ENCODE peak calls at places on chromosomes 11 and 22, in six cellular contexts. A is HepG2, Y is SK-N-SH, S is GM12878, M is H1, D is K562. Z is an unnamed sample. For H3K4me1, the result is how much of the 10 kb centered on the place peaks cover.

GRCh38 chr11:109112748-109113378 is 309.1 kb upstream of the C11orf87 start:
- DNase-seq in M (no peak), S (no peak), D (no peak), Y (peak), A (no peak), Z (no peak)

GRCh38 chr11:132983289-132983688 is 549.0 kb downstream of the OPCML start:
- DNase-seq in A (no peak), M (no peak), S (no peak), Y (no peak), D (no peak), Z (no peak)

GRCh38 chr11:10809373-10810199 is 860 bp upstream of the EIF4G2 start:
- DNase-seq in D (peak), M (peak), A (no peak), S (no peak), Y (no peak), Z (peak)

GRCh38 chr11:124879229-124879998 is 14.2 kb downstream of the ROBO3 start:
- DNase-seq in A (no peak), D (no peak), M (no peak), S (no peak), Y (no peak), Z (no peak)

GRCh38 chr22:19880786-19881569 is 26.3 kb upstream of the GNB1L start:
- DNase-seq in A (peak), M (peak), D (peak), Y (peak), S (no peak), Z (peak)

GRCh38 chr22:46775364-46775758 is 12.9 kb downstream of the TBC1D22A start:
- DNase-seq in D (no peak), A (no peak), Y (no peak), M (no peak), S (no peak), Z (no peak)

GRCh38 chr22:40498454-40499186 is 128.2 kb downstream of the SGSM3 start:
- DNase-seq in A (peak), Y (no peak), D (no peak), M (no peak), S (no peak), Z (peak)

GRCh38 chr11:64611961-64612646 is 21.1 kb downstream of the SLC22A12 start:
- DNase-seq in M (no peak), D (no peak), S (no peak), Y (no peak), A (no peak), Z (no peak)

GRCh38 chr11:78187366-78188011 is 937 bp downstream of the KCTD21 start:
- DNase-seq in M (no peak), Y (no peak), S (no peak), D (no peak), A (no peak), Z (no peak)

GRCh38 chr22:20316844-20317401 is 2.9 kb downstream of the DGCR6L start:
- DNase-seq in D (peak), Y (no peak), A (no peak), M (peak), S (no peak), Z (no peak)

GRCh38 chr11:86660011-86660595 is 12.3 kb downstream of the ME3 start:
- DNase-seq in M (no peak), D (no peak), S (no peak), Y (peak), A (no peak), Z (no peak)

GRCh38 chr11:2590131-2590950 is 109.5 kb downstream of the KCNQ1OT1 start:
- DNase-seq in M (no peak), A (no peak), S (no peak), Y (peak), D (no peak), Z (no peak)

GRCh38 chr11:12430912-12431311 is 53.5 kb downstream of the PARVA start:
- DNase-seq in A (peak), M (no peak), S (no peak), D (no peak), Y (no peak), Z (no peak)

GRCh38 chr11:250740-251299 is 14.0 kb downstream of the PSMD13 start:
- DNase-seq in M (peak), Y (peak), D (peak), A (no peak), S (no peak), Z (no peak)

GRCh38 chr11:75100314-75100713 is 3.6 kb upstream of the OR2AT4 start:
- DNase-seq in A (no peak), Y (no peak), D (peak), M (no peak), S (peak), Z (no peak)

GRCh38 chr11:122267602-122268001 is 151.6 kb upstream of the BLID start:
- DNase-seq in A (no peak), Y (peak), D (no peak), S (no peak), M (no peak), Z (no peak)

GRCh38 chr22:44118645-44119315 is 61.9 kb upstream of the PARVG start:
- DNase-seq in D (no peak), S (no peak), M (no peak), A (no peak), Y (no peak), Z (no peak)

GRCh38 chr11:110251837-110252236 is 44.6 kb downstream of the RDX start:
- DNase-seq in A (no peak), D (peak), Y (no peak), M (no peak), S (no peak), Z (peak)

GRCh38 chr11:44566952-44567875 is 1.8 kb downstream of the CD82 start:
- DNase-seq in S (no peak), D (no peak), Y (no peak), M (no peak), A (no peak), Z (no peak)

GRCh38 chr11:79028214-79028613 is 412.6 kb downstream of the TENM4 start:
- DNase-seq in Y (no peak), A (no peak), S (no peak), M (no peak), D (no peak), Z (no peak)

GRCh38 chr22:45159652-45160462 is 3.9 kb upstream of the NUP50 start:
- DNase-seq in A (peak), Y (no peak), D (peak), M (no peak), S (no peak), Z (no peak)

GRCh38 chr22:45328822-45329535 is 19.2 kb downstream of the FAM118A start:
- DNase-seq in D (no peak), Y (peak), M (no peak), A (no peak), S (no peak), Z (no peak)

GRCh38 chr11:115193931-115194797 is 310.1 kb downstream of the CADM1 start:
- DNase-seq in S (peak), D (no peak), A (peak), Y (no peak), M (no peak), Z (no peak)

GRCh38 chr11:46741600-46742484 is 22.8 kb downstream of the F2 start:
- DNase-seq in D (no peak), Y (no peak), M (no peak), A (no peak), S (no peak), Z (no peak)

GRCh38 chr22:30733081-30733680 is 38.5 kb downstream of the OSBP2 start:
- DNase-seq in A (no peak), Y (no peak), M (no peak), S (no peak), D (no peak), Z (no peak)

GRCh38 chr11:120340529-120340928 is 4.3 kb downstream of the ARHGEF12 start:
- DNase-seq in D (no peak), A (no peak), M (no peak), S (no peak), Y (no peak), Z (no peak)

GRCh38 chr11:58121101-58121500 is 4.2 kb downstream of the OR9I1 start:
- DNase-seq in M (no peak), D (no peak), S (no peak), Y (no peak), A (no peak), Z (no peak)

GRCh38 chr11:47270331-47271271 is 668 bp downstream of the MADD start:
- DNase-seq in D (peak), Y (peak), M (peak), A (peak), S (no peak), Z (no peak)

GRCh38 chr11:122578168-122578825 is 77.2 kb upstream of the UBASH3B start:
- DNase-seq in Y (no peak), D (peak), A (peak), S (no peak), M (no peak), Z (no peak)

GRCh38 chr11:63635762-63636465 is 21.7 kb upstream of the PLAAT3 start:
- DNase-seq in M (peak), A (peak), Y (peak), D (peak), S (peak), Z (peak)

GRCh38 chr22:27133951-27134664 is 476.7 kb downstream of the MIAT start:
- DNase-seq in Y (no peak), D (peak), M (no peak), A (no peak), S (no peak), Z (no peak)

GRCh38 chr11:77213029-77213579 is 85.1 kb downstream of the MYO7A start:
- DNase-seq in A (no peak), S (no peak), M (no peak), Y (no peak), D (no peak), Z (no peak)

DNA sequence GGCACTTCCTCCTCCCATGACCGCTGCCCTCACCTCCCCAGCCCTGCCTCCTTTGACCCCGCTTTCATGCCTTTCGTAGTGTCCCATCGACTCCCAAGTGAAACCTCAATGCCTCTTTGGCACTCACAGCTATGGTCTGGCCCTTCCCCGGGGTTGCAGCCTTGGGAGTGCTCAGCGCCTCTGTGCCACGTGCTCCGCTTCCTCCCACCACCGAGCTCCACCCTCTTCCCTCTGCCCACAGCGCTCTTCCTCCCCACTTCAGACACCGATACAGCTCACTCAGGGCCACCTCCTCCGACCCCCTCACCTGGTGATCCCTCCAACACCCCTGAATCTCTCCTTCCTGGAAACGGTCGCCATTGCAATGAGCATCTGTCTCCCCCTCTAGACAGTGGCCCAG is 16.6 kb upstream of the SCGB1A1 start:
- DNase-seq in M (no peak), A (no peak), S (no peak), D (no peak), Y (no peak), Z (no peak)
- TF ChIP-seq JUND in M (no peak), A (no peak), S (no peak), D (no peak), Y (no peak), Z (no peak)

GRCh38 chr22:17921871-17922821 is 102.2 kb downstream of the MICAL3 start:
- DNase-seq in Y (no peak), S (no peak), M (peak), D (peak), A (peak), Z (no peak)
- H3K4me1 ChIP-seq in Y (half or more), S (under half), M (under half), D (under half), A (half or more), Z (half or more)

GRCh38 chr11:62142921-62143320 is 19.1 kb downstream of the INCENP start:
- DNase-seq in M (no peak), S (no peak), A (no peak), Y (peak), D (no peak), Z (no peak)
- TF ChIP-seq JUND in M (no peak), S (no peak), A (no peak), Y (no peak), D (no peak), Z (no peak)

DNA sequence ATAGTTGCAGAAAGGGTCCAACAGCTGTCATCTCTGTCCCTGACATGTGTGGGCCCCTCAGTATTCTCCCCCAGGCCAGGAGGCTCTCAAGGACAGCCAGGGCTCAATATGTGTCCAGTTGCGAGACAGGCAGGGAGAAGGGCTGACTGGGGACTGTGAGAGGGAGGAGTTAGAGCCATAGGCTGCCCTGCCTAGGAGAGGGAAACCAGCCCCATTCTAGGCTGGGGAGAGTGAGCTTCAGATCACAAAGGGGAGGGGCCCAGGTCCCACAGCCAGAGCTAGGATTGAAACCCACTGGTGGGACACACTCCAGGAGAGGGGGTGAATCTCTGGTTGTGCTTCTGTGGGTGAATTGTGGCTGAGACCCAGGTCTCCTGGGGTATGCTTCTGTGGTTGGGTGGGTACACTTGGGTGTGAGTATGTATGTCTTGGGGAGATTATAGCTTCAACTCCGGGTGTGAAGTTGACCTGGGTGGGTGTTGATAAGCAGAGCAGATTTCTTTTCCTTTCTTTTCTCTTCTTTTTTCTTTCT is 2.1 kb upstream of the CARNS1 start:
- DNase-seq in M (no peak), A (no peak), Y (no peak), S (no peak), D (peak), Z (no peak)
- H3K4me1 ChIP-seq in M (under half), A (half or more), Y (under half), S (under half), D (under half), Z (under half)

DNA sequence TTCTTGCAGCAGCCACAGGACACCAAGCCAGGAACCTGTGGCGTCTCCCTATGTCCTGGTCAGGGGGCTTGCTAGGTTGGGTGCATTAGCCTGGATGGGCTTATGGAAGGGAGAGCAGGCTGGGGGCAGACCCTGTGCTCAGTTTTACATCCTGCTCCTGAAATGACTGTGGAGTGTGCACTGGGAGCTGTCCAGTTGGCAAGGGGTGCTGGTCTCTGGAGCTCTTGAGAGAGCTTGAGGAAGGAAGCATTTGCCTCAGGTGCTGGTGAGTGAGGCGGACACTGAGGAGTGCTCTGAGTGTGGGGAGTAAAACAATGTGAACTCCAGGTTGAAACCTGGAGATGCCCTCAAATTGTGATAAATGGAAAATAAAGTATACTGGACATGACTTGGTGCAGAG is 3.4 kb downstream of the SCGB1D4 start:
- DNase-seq in D (peak), Y (no peak), A (peak), M (no peak), S (no peak), Z (no peak)
- TF ChIP-seq JUND in D (no peak), Y (no peak), A (no peak), M (no peak), S (peak), Z (no peak)

DNA sequence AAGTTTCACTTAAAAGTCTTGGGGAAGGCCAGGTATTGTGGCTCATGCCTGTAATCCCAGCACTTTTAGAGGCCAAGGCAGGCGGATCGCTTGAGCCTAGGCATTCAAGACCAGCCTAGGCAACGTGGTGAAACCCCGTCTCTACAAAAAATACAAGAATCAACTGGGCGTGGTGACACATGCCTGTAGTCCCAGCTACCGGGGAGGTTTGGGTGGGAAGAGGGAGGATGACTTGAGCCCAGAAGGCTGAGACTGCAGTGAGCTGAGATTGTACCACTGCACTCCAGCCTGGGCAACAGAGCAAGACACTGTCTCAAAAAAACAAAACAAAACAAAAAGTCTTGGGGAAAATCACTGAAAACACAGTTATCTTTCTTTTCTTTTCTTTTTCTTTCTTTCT is 15.4 kb upstream of the XBP1 start:
- DNase-seq in A (no peak), D (no peak), M (no peak), Y (no peak), S (no peak), Z (no peak)
- H3K4me1 ChIP-seq in A (half or more), D (under half), M (under half), Y (under half), S (half or more), Z (under half)

DNA sequence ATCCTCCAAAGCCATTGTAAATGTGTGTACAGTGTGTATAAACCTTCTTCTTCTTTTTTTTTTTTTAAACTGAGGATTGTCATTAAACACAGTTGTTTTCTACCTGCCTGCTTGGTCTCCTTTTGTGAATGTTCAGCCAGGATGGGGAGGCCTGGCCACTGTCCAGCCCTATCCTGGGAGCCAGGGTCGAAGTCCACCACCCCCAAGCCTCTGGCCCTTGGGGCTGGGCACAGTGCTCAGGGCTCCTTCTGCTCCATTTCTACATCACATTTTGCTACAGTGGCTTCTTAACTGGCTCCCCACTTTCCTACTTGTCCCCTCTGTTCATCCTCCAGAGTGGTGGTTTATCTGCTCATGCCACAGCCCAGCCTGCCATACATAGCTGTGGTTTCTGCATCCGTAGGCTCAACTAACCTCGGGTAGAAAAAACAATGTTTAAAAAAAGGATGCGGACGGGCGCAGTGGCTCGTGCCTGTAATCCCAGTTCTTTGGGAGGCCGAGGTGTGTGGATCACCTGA is 2.5 kb upstream of the SMARCB1 start:
- DNase-seq in M (no peak), Y (no peak), S (no peak), D (no peak), A (peak), Z (no peak)
- TF ChIP-seq JUND in M (no peak), Y (no peak), S (no peak), D (no peak), A (no peak), Z (no peak)

GRCh38 chr22:38453065-38453672 is 1.8 kb downstream of the KCNJ4 start:
- DNase-seq in S (no peak), A (no peak), Y (no peak), M (no peak), D (no peak), Z (no peak)
- H3K4me1 ChIP-seq in S (under half), A (under half), Y (under half), M (under half), D (under half), Z (under half)